ENCODE peak calls at places on chromosomes 5 and 9, in nine cellular contexts. M, N, Q, D, J, U, A, V and G are unnamed samples.

GRCh38 chr9:136944094-136944518 is 432 bp downstream of the FBXW5 start:
- DNase-seq in J (no peak), D (no peak), M (peak; percentile 45), U (no peak), N (no peak), Q (no peak), A (no peak), V (no peak), G (peak; percentile 58)

GRCh38 chr9:35629597-35629996 is 11.4 kb upstream of the CD72 start:
- DNase-seq in M (no peak), A (no peak), N (no peak), Q (no peak), J (no peak), V (no peak), U (peak; percentile 16), D (no peak), G (no peak)

GRCh38 chr9:28624771-28625170 is 1051.5 kb upstream of the C9orf72 start:
- DNase-seq in M (no peak), U (no peak), D (no peak), N (no peak), A (no peak), Q (no peak), J (no peak), V (no peak), G (no peak)

GRCh38 chr5:143442398-143442797 is 38.9 kb upstream of the NR3C1 start:
- DNase-seq in Q (no peak), A (no peak), U (no peak), N (no peak), M (no peak), J (no peak), V (no peak), D (no peak), G (no peak)

GRCh38 chr9:75106856-75107255 is 18.5 kb downstream of the OSTF1 start:
- DNase-seq in V (peak; percentile 59), A (no peak), U (no peak), M (no peak), N (no peak), D (no peak), Q (no peak), J (no peak), G (peak; percentile 83)

GRCh38 chr5:177520906-177521513 is 4.2 kb upstream of the DDX41 start:
- DNase-seq in V (no peak), J (no peak), N (no peak), Q (no peak), M (no peak), D (peak; percentile 31), U (no peak), A (no peak), G (no peak)

GRCh38 chr9:138052635-138053320 is 175.2 kb downstream of the CACNA1B start:
- DNase-seq in M (no peak), Q (no peak), J (no peak), N (no peak), U (no peak), D (no peak), V (no peak), A (peak; percentile 10), G (no peak)

GRCh38 chr5:137619191-137619870 is 116.6 kb downstream of the KLHL3 start:
- DNase-seq in J (no peak), V (no peak), D (peak; percentile 75), U (peak; percentile 74), A (peak; percentile 63), N (no peak), Q (no peak), M (peak; percentile 89), G (peak; percentile 94)

GRCh38 chr9:15211994-15212501 is 95.0 kb downstream of the TTC39B start:
- DNase-seq in U (no peak), Q (no peak), V (no peak), N (no peak), J (no peak), A (no peak), M (no peak), D (no peak), G (peak; percentile 46)

GRCh38 chr9:92638621-92639101 is 31.3 kb downstream of the IPPK start:
- DNase-seq in J (no peak), N (no peak), M (no peak), U (peak; percentile 58), V (peak; percentile 16), A (no peak), Q (no peak), D (no peak), G (no peak)

GRCh38 chr9:133782157-133783130 is 44.3 kb upstream of the SARDH start:
- DNase-seq in M (peak; percentile 79), A (peak; percentile 63), V (peak; percentile 66), N (peak; percentile 43), U (no peak), D (peak; percentile 80), J (peak; percentile 41), Q (peak; percentile 37), G (peak; percentile 88)

GRCh38 chr9:112103405-112103804 is 71.7 kb downstream of the SUSD1 start:
- DNase-seq in J (no peak), Q (no peak), D (no peak), V (no peak), A (no peak), U (no peak), M (no peak), N (no peak), G (no peak)

GRCh38 chr9:112886351-112886750 is 4.3 kb downstream of the SLC46A2 start:
- DNase-seq in J (no peak), V (no peak), Q (no peak), A (no peak), M (no peak), N (no peak), D (no peak), U (no peak), G (no peak)

GRCh38 chr9:90974007-90974406 is 172.4 kb downstream of the SYK start:
- DNase-seq in A (no peak), J (no peak), M (no peak), N (no peak), V (no peak), D (no peak), Q (no peak), U (no peak), G (no peak)

GRCh38 chr5:154782812-154783592 is 27.8 kb downstream of the LARP1 start:
- DNase-seq in J (no peak), V (no peak), M (no peak), U (no peak), N (no peak), D (no peak), Q (no peak), A (no peak), G (peak; percentile 49)

GRCh38 chr5:154786414-154786813 is 31.2 kb downstream of the LARP1 start:
- DNase-seq in U (no peak), J (no peak), A (no peak), M (no peak), Q (no peak), D (no peak), V (no peak), N (no peak), G (no peak)

GRCh38 chr5:154784856-154785255 is 29.7 kb downstream of the LARP1 start:
- DNase-seq in Q (no peak), M (no peak), V (no peak), A (no peak), J (no peak), D (no peak), U (no peak), N (no peak), G (no peak)

GRCh38 chr5:154782326-154782725 is 27.1 kb downstream of the LARP1 start:
- DNase-seq in A (no peak), J (no peak), V (no peak), M (no peak), D (no peak), U (no peak), N (no peak), Q (no peak), G (no peak)

DNA sequence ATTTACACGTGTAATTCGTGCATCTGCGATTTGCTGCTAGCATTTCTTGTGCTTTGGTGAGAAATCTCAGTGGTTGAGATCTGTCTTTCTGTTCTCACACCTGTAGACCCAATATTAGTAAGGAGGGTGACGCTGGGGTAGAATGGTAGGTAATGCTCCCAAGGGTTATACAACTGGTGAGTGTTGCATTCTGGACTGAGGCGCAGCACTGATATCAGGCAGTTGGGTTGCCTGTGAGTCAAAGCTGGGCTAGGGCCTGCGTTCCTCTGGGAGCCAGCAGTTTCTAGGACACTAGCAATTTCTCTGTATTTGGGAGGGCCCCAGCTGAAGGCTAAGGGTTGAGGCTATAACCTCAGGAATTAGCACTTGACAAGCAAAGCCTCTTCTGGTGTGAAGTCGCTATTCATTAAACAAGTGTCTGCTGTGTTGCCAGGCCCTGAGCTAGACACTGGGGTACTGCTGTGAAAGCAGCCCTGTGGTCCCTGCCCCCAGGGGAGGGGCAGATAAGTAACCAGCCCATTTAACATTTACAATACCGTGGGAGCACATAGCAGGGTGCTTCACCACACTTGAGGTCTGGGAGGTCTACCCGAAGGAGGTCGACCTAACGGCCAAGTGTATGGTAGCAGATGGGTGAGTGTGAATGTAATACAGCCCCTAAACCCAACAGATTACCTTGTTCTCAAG is 28.7 kb downstream of the LARP1 start:
- DNase-seq in M (peak; percentile 81), U (no peak), V (no peak), D (no peak), A (no peak), N (no peak), J (no peak), Q (no peak), G (no peak)
- H3K4me1 ChIP-seq in M (peaks cover 94% of the 10 kb centered on the region), U (peaks cover 69% of the 10 kb centered on the region), V (peaks cover 39% of the 10 kb centered on the region), D (peaks cover 89% of the 10 kb centered on the region), A (peaks cover 80% of the 10 kb centered on the region), N (peaks cover 40% of the 10 kb centered on the region), J (peaks cover 94% of the 10 kb centered on the region), Q (peaks cover 82% of the 10 kb centered on the region), G (peaks cover 32% of the 10 kb centered on the region)

GRCh38 chr5:132444061-132444460 is 46.5 kb downstream of the IRF1 start:
- DNase-seq in N (no peak), A (no peak), D (no peak), J (no peak), Q (no peak), M (no peak), V (no peak), U (no peak), G (no peak)
- H3K4me1 ChIP-seq in N (peaks cover 48% of the 10 kb centered on the region), A (peaks cover 51% of the 10 kb centered on the region), D (peaks cover 41% of the 10 kb centered on the region), J (peaks cover 96% of the 10 kb centered on the region), Q (peaks cover 93% of the 10 kb centered on the region), M (peaks cover 29% of the 10 kb centered on the region), V (peaks cover 36% of the 10 kb centered on the region), U (peaks cover 49% of the 10 kb centered on the region), G (no peaks in the 10 kb centered on the region)

DNA sequence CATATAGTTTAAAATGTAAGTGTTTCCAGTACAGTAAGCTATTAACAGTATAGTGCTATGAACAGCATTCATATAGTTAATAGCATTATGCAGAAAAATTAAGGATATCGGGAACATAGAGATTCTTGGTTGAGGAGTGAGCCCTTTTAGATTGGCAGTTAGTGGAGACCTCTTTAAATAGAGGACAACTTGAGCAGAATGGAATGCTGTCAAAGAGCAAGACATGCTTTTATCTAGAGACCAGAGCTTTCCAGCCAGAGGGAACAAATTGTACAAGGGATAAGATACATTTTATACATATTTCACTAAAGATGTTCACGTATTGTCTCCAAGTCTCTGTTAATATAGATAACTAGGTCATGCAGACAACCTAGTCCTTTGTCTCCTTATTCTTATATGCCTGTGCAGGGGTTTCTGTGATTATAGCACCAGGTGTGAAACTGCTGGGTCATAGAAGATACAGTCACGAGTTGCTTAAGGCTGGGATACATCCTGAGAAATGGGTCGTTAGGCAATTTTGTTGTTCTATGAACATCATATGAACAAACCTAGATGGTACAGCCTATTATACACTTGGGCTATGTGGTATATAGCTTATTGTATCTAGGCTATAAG is 6.0 kb downstream of the IPO11 start:
- DNase-seq in N (no peak), V (no peak), J (no peak), M (no peak), U (no peak), D (no peak), Q (no peak), A (no peak), G (no peak)
- H3K4me1 ChIP-seq in N (peaks cover 7% of the 10 kb centered on the region), V (no peaks in the 10 kb centered on the region), J (peaks cover 7% of the 10 kb centered on the region), M (peaks cover 6% of the 10 kb centered on the region), U (peaks cover 6% of the 10 kb centered on the region), D (peaks cover 20% of the 10 kb centered on the region), Q (peaks cover 9% of the 10 kb centered on the region), A (peaks cover 13% of the 10 kb centered on the region), G (peaks cover 9% of the 10 kb centered on the region)

GRCh38 chr5:14675865-14676300 is 11.4 kb downstream of the OTULIN start:
- DNase-seq in A (no peak), Q (no peak), J (peak; percentile 11), D (no peak), M (no peak), V (no peak), U (no peak), N (no peak), G (no peak)
- H3K4me1 ChIP-seq in A (peaks cover 41% of the 10 kb centered on the region), Q (peaks cover 52% of the 10 kb centered on the region), J (peaks cover 62% of the 10 kb centered on the region), D (peaks cover 26% of the 10 kb centered on the region), M (peaks cover 44% of the 10 kb centered on the region), V (no peaks in the 10 kb centered on the region), U (peaks cover 58% of the 10 kb centered on the region), N (peaks cover 42% of the 10 kb centered on the region), G (no peaks in the 10 kb centered on the region)